ENCODE peak calls at places on chromosomes 1 and 21, in five cellular contexts. I, D, A, M and E are unnamed samples.

GRCh38 chr21:15409031-15409430 is 320.8 kb upstream of the USP25 start:
- DNase-seq in D (no peak), M (no peak), A (no peak), I (no peak), E (no peak)

GRCh38 chr1:221723018-221723917 is 18.6 kb downstream of the DUSP10 start:
- DNase-seq in D (no peak), M (no peak), A (no peak), I (no peak), E (no peak)

GRCh38 chr1:186985889-186986491 is 157.2 kb downstream of the PLA2G4A start:
- DNase-seq in D (no peak), A (peak), M (no peak), I (peak), E (peak)

GRCh38 chr1:118958937-118959631 is 29.1 kb downstream of the TBX15 start:
- DNase-seq in D (no peak), M (no peak), A (no peak), I (peak), E (no peak)

GRCh38 chr1:247415423-247416361 is at the start of gene NLRP3:
- DNase-seq in I (no peak), M (no peak), A (no peak), D (no peak), E (no peak)

GRCh38 chr1:87335175-87335992 is 6.7 kb downstream of the LMO4 start:
- DNase-seq in M (peak), I (peak), D (no peak), A (peak), E (peak)

GRCh38 chr1:224703702-224704408 is 87.7 kb downstream of the CNIH3 start:
- DNase-seq in M (no peak), D (no peak), A (no peak), I (no peak), E (no peak)

GRCh38 chr1:193406901-193407300 is 220.5 kb upstream of the B3GALT2 start:
- DNase-seq in M (no peak), A (peak), D (no peak), I (peak), E (peak)

GRCh38 chr1:63773815-63774616 is at the start of gene ROR1:
- DNase-seq in I (peak), M (peak), D (no peak), A (peak), E (peak)

GRCh38 chr1:194975913-194976312 is 1632.3 kb downstream of the KCNT2 start:
- DNase-seq in M (no peak), I (peak), A (no peak), D (no peak), E (no peak)

GRCh38 chr1:165828103-165828558 is 717 bp downstream of the UCK2 start:
- DNase-seq in M (peak), D (no peak), A (peak), I (peak), E (peak)

GRCh38 chr1:19606817-19607706 is 37.0 kb upstream of the NBL1 start:
- DNase-seq in M (no peak), I (no peak), D (no peak), A (no peak), E (no peak)

GRCh38 chr1:198681831-198682756 is 43.3 kb downstream of the PTPRC start:
- DNase-seq in I (peak), D (peak), M (peak), A (peak), E (peak)

GRCh38 chr1:243465738-243466137 is 209.9 kb downstream of the SDCCAG8 start:
- DNase-seq in D (no peak), M (no peak), A (no peak), I (no peak), E (no peak)

GRCh38 chr21:45478115-45478801 is 64.0 kb downstream of the SLC19A1 start:
- DNase-seq in D (no peak), I (peak), M (peak), A (peak), E (peak)

GRCh38 chr1:109247401-109248365 is 1.7 kb upstream of the CELSR2 start:
- DNase-seq in M (no peak), I (no peak), A (peak), D (no peak), E (no peak)

GRCh38 chr1:204994086-204994862 is 48.7 kb upstream of the CNTN2 start:
- DNase-seq in M (no peak), D (no peak), A (no peak), I (no peak), E (no peak)

GRCh38 chr1:2906105-2906504 is 104.6 kb upstream of the TTC34 start:
- DNase-seq in A (no peak), D (no peak), I (peak), M (no peak), E (no peak)

GRCh38 chr1:223308141-223308540 is 55.8 kb downstream of the SUSD4 start:
- DNase-seq in D (no peak), I (no peak), A (no peak), M (no peak), E (no peak)

GRCh38 chr1:192824511-192824910 is 15.7 kb downstream of the RGS2 start:
- DNase-seq in M (no peak), A (no peak), D (no peak), I (no peak), E (no peak)

GRCh38 chr1:10932088-10932487 is 80.4 kb upstream of the TARDBP start:
- DNase-seq in M (no peak), A (no peak), D (no peak), I (no peak), E (no peak)

GRCh38 chr1:216034506-216034905 is 388.7 kb downstream of the USH2A start:
- DNase-seq in M (no peak), D (no peak), I (peak), A (no peak), E (no peak)

GRCh38 chr1:198939286-198939685 is 300.4 kb downstream of the PTPRC start:
- DNase-seq in I (no peak), D (no peak), A (no peak), M (no peak), E (no peak)

GRCh38 chr21:41112740-41113692 is 54.9 kb upstream of the BACE2 start:
- DNase-seq in M (no peak), I (peak), D (peak), A (peak), E (no peak)

GRCh38 chr1:51858892-51859291 is 19.6 kb downstream of the NRDC start:
- DNase-seq in A (no peak), I (no peak), D (no peak), M (no peak), E (no peak)